ENCODE peak calls at places on chromosomes 3 and 15, in six cellular contexts. One of them, this sample, is unnamed.

GRCh38 chr3:18946524-18946923 is 201.8 kb upstream of the KCNH8 start:
- DNase-seq in astrocyte of the spinal cord: no peak
- DNase-seq in psoas muscle: no peak
- DNase-seq in upper lobe of left lung: no peak
- DNase-seq in upper lobe of right lung: no peak
- DNase-seq in brain microvascular endothelial cell: no peak
- DNase-seq in this sample: no peak

GRCh38 chr15:62059818-62060115 is 480 bp downstream of the VPS13C start:
- DNase-seq in upper lobe of left lung: no peak
- DNase-seq in astrocyte of the spinal cord: peak
- DNase-seq in brain microvascular endothelial cell: peak
- DNase-seq in psoas muscle: peak
- DNase-seq in upper lobe of right lung: peak
- DNase-seq in this sample: peak

GRCh38 chr15:58474741-58475323 is 43.0 kb downstream of the LIPC start:
- DNase-seq in psoas muscle: no peak
- DNase-seq in astrocyte of the spinal cord: no peak
- DNase-seq in upper lobe of left lung: no peak
- DNase-seq in brain microvascular endothelial cell: no peak
- DNase-seq in upper lobe of right lung: peak
- DNase-seq in this sample: no peak

GRCh38 chr3:195808741-195809290 is 2.9 kb downstream of the MUC4 start:
- DNase-seq in upper lobe of right lung: no peak
- DNase-seq in astrocyte of the spinal cord: no peak
- DNase-seq in upper lobe of left lung: no peak
- DNase-seq in brain microvascular endothelial cell: no peak
- DNase-seq in psoas muscle: no peak
- DNase-seq in this sample: no peak

GRCh38 chr15:34049096-34049495 is 10.1 kb upstream of the AVEN start:
- DNase-seq in upper lobe of left lung: no peak
- DNase-seq in upper lobe of right lung: no peak
- DNase-seq in astrocyte of the spinal cord: peak
- DNase-seq in psoas muscle: no peak
- DNase-seq in brain microvascular endothelial cell: peak
- DNase-seq in this sample: peak

GRCh38 chr3:13890377-13891016 is 10.6 kb upstream of the WNT7A start:
- DNase-seq in upper lobe of right lung: peak
- DNase-seq in psoas muscle: peak
- DNase-seq in astrocyte of the spinal cord: no peak
- DNase-seq in upper lobe of left lung: peak
- DNase-seq in brain microvascular endothelial cell: no peak
- DNase-seq in this sample: no peak

GRCh38 chr3:194584435-194584776 is 48.8 kb downstream of the TMEM44 start:
- DNase-seq in psoas muscle: no peak
- DNase-seq in brain microvascular endothelial cell: no peak
- DNase-seq in upper lobe of right lung: no peak
- DNase-seq in upper lobe of left lung: no peak
- DNase-seq in astrocyte of the spinal cord: no peak
- DNase-seq in this sample: peak

GRCh38 chr3:157104521-157104920 is 55.4 kb downstream of the CCNL1 start:
- DNase-seq in brain microvascular endothelial cell: no peak
- DNase-seq in upper lobe of left lung: no peak
- DNase-seq in astrocyte of the spinal cord: no peak
- DNase-seq in psoas muscle: no peak
- DNase-seq in upper lobe of right lung: no peak
- DNase-seq in this sample: no peak

GRCh38 chr15:76198456-76199105 is 112.7 kb downstream of the ETFA start:
- DNase-seq in upper lobe of left lung: no peak
- DNase-seq in upper lobe of right lung: peak
- DNase-seq in brain microvascular endothelial cell: no peak
- DNase-seq in psoas muscle: no peak
- DNase-seq in astrocyte of the spinal cord: no peak
- DNase-seq in this sample: no peak

DNA sequence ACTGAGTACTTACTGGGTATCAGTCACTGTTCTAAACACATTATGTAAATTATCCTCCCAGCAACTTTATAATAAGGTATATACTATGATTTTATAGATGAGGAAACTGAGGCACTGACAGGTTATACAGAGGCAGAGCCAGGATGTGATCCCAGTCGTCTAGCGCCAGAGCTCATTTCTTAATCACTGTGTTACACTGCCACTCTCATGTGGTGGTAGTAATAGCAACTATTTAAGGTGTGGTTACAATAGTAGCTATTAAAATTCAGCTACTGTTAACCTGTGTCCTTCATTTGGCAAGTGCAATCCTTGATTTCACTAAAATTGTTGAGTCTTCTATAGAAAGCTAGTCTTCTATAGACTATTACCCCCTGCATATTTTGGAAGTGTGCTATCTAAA is 43.1 kb upstream of the TRPC1 start:
- DNase-seq in upper lobe of right lung: no peak
- DNase-seq in brain microvascular endothelial cell: no peak
- DNase-seq in astrocyte of the spinal cord: no peak
- DNase-seq in upper lobe of left lung: no peak
- DNase-seq in psoas muscle: no peak
- DNase-seq in this sample: peak
- TF ChIP-seq CTCF in upper lobe of right lung: no peak
- TF ChIP-seq CTCF in brain microvascular endothelial cell: no peak
- TF ChIP-seq CTCF in astrocyte of the spinal cord: no peak
- TF ChIP-seq CTCF in upper lobe of left lung: no peak
- TF ChIP-seq CTCF in psoas muscle: no peak
- TF ChIP-seq CTCF in this sample: no peak

GRCh38 chr3:12506201-12506600 is 21.9 kb downstream of the TSEN2 start:
- DNase-seq in upper lobe of right lung: no peak
- DNase-seq in psoas muscle: no peak
- DNase-seq in astrocyte of the spinal cord: no peak
- DNase-seq in upper lobe of left lung: no peak
- DNase-seq in brain microvascular endothelial cell: no peak
- DNase-seq in this sample: no peak

GRCh38 chr3:12507871-12508281 is 23.6 kb downstream of the TSEN2 start:
- DNase-seq in astrocyte of the spinal cord: peak
- DNase-seq in brain microvascular endothelial cell: peak
- DNase-seq in upper lobe of left lung: no peak
- DNase-seq in psoas muscle: peak
- DNase-seq in upper lobe of right lung: no peak
- DNase-seq in this sample: peak

GRCh38 chr3:12512534-12513101 is 28.3 kb downstream of the TSEN2 start:
- DNase-seq in upper lobe of left lung: no peak
- DNase-seq in psoas muscle: no peak
- DNase-seq in brain microvascular endothelial cell: no peak
- DNase-seq in upper lobe of right lung: no peak
- DNase-seq in astrocyte of the spinal cord: no peak
- DNase-seq in this sample: no peak

GRCh38 chr3:12509466-12509865 is 25.2 kb downstream of the TSEN2 start:
- DNase-seq in upper lobe of right lung: no peak
- DNase-seq in upper lobe of left lung: no peak
- DNase-seq in brain microvascular endothelial cell: no peak
- DNase-seq in psoas muscle: no peak
- DNase-seq in astrocyte of the spinal cord: no peak
- DNase-seq in this sample: no peak

GRCh38 chr3:12508316-12508715 is 24.0 kb downstream of the TSEN2 start:
- DNase-seq in upper lobe of left lung: no peak
- DNase-seq in astrocyte of the spinal cord: peak
- DNase-seq in upper lobe of right lung: no peak
- DNase-seq in psoas muscle: peak
- DNase-seq in brain microvascular endothelial cell: peak
- DNase-seq in this sample: peak
- H3K4me3 ChIP-seq in upper lobe of left lung: no peak
- H3K4me3 ChIP-seq in astrocyte of the spinal cord: no peak
- H3K4me3 ChIP-seq in upper lobe of right lung: no peak
- H3K4me3 ChIP-seq in psoas muscle: no peak
- H3K4me3 ChIP-seq in brain microvascular endothelial cell: peak
- H3K4me3 ChIP-seq in this sample: peak

DNA sequence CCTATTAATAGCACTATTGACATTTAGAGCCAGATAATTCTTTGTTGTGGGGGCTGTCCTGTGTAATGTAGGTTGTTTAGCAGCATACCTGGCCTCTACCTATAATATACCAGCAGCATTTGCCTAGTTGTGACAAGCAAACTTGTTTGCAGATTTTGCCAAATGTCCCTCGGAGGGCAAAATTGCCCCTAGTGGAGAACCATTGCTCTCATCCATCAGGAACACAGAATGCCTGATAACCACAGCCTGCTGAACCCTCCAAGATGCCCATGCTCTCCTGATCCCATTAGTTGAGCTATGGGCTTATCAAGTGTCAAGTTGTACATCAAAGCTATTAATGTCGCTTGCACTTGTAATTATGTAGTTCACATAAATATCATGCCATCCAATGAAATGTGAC is 15.0 kb upstream of the KBTBD8 start:
- DNase-seq in upper lobe of left lung: no peak
- DNase-seq in astrocyte of the spinal cord: no peak
- DNase-seq in psoas muscle: no peak
- DNase-seq in upper lobe of right lung: no peak
- DNase-seq in brain microvascular endothelial cell: no peak
- DNase-seq in this sample: no peak
- TF ChIP-seq CTCF in upper lobe of left lung: no peak
- TF ChIP-seq CTCF in astrocyte of the spinal cord: no peak
- TF ChIP-seq CTCF in psoas muscle: no peak
- TF ChIP-seq CTCF in upper lobe of right lung: no peak
- TF ChIP-seq CTCF in brain microvascular endothelial cell: peak
- TF ChIP-seq CTCF in this sample: peak

GRCh38 chr3:146638718-146639117 is 33.6 kb upstream of the PLSCR5 start:
- DNase-seq in upper lobe of right lung: no peak
- DNase-seq in astrocyte of the spinal cord: no peak
- DNase-seq in psoas muscle: no peak
- DNase-seq in brain microvascular endothelial cell: no peak
- DNase-seq in upper lobe of left lung: no peak
- DNase-seq in this sample: peak
- H3K4me3 ChIP-seq in upper lobe of right lung: no peak
- H3K4me3 ChIP-seq in astrocyte of the spinal cord: no peak
- H3K4me3 ChIP-seq in psoas muscle: no peak
- H3K4me3 ChIP-seq in brain microvascular endothelial cell: no peak
- H3K4me3 ChIP-seq in upper lobe of left lung: no peak
- H3K4me3 ChIP-seq in this sample: no peak

GRCh38 chr15:70892002-70892911 is at the start of the genes LRRC49 and THAP10:
- DNase-seq in psoas muscle: peak
- DNase-seq in upper lobe of right lung: peak
- DNase-seq in astrocyte of the spinal cord: peak
- DNase-seq in upper lobe of left lung: peak
- DNase-seq in brain microvascular endothelial cell: peak
- DNase-seq in this sample: peak
- TF ChIP-seq CTCF in psoas muscle: no peak
- TF ChIP-seq CTCF in upper lobe of right lung: no peak
- TF ChIP-seq CTCF in astrocyte of the spinal cord: no peak
- TF ChIP-seq CTCF in upper lobe of left lung: no peak
- TF ChIP-seq CTCF in brain microvascular endothelial cell: no peak
- TF ChIP-seq CTCF in this sample: no peak

GRCh38 chr3:182139627-182140357 is 428.1 kb downstream of the SOX2 start:
- DNase-seq in psoas muscle: no peak
- DNase-seq in astrocyte of the spinal cord: no peak
- DNase-seq in upper lobe of left lung: no peak
- DNase-seq in brain microvascular endothelial cell: no peak
- DNase-seq in upper lobe of right lung: no peak
- DNase-seq in this sample: no peak

GRCh38 chr3:182136008-182136910 is 424.5 kb downstream of the SOX2 start:
- DNase-seq in astrocyte of the spinal cord: no peak
- DNase-seq in upper lobe of right lung: no peak
- DNase-seq in upper lobe of left lung: no peak
- DNase-seq in psoas muscle: no peak
- DNase-seq in brain microvascular endothelial cell: no peak
- DNase-seq in this sample: no peak

GRCh38 chr3:182142928-182143327 is 431.2 kb downstream of the SOX2 start:
- DNase-seq in upper lobe of right lung: no peak
- DNase-seq in astrocyte of the spinal cord: no peak
- DNase-seq in brain microvascular endothelial cell: no peak
- DNase-seq in psoas muscle: no peak
- DNase-seq in upper lobe of left lung: no peak
- DNase-seq in this sample: no peak

GRCh38 chr3:182135056-182135455 is 423.3 kb downstream of the SOX2 start:
- DNase-seq in upper lobe of right lung: no peak
- DNase-seq in psoas muscle: no peak
- DNase-seq in brain microvascular endothelial cell: no peak
- DNase-seq in upper lobe of left lung: no peak
- DNase-seq in astrocyte of the spinal cord: no peak
- DNase-seq in this sample: no peak

DNA sequence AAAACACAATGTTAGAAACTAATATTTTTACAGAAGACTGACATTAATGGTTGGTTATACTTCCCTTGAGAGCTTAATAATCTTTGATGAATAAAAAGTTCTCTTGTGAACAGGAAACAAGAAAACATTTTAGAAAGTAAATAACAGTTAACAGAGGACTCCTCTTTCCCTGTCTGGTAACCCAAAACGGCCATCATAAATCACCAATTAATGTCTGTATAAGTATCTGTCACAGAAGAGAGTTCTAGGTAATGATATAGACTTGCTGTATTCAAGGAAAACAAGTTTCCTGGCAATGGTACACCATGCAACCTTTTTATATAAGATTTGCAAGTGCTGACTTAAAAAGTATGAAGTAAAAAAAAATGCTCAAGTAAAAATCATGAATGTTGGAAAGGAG is 426.7 kb downstream of the SOX2 start:
- DNase-seq in upper lobe of right lung: no peak
- DNase-seq in brain microvascular endothelial cell: no peak
- DNase-seq in psoas muscle: no peak
- DNase-seq in astrocyte of the spinal cord: no peak
- DNase-seq in upper lobe of left lung: no peak
- DNase-seq in this sample: no peak
- H3K4me3 ChIP-seq in upper lobe of right lung: no peak
- H3K4me3 ChIP-seq in brain microvascular endothelial cell: no peak
- H3K4me3 ChIP-seq in psoas muscle: no peak
- H3K4me3 ChIP-seq in astrocyte of the spinal cord: no peak
- H3K4me3 ChIP-seq in upper lobe of left lung: no peak
- H3K4me3 ChIP-seq in this sample: no peak

DNA sequence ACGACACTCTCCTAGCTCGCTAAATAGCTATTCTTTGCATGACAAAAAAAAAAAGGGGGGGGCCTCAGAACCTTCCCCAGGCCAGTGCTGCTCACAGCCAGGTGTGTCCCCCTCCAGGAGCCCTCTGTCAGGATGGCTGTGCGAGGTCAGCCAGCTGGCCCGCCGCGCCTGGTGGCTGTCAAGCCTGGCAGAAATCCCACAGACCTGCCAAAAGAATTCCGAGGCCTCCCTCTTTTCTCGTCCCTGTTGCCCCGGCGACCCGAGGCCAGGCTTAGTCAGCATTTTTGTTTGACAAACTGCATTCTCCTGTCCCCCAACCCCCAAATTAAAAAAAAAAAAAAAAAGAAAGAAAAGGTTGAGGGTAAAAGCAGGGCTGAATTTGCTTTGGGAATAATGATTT is 61.9 kb downstream of the TM4SF4 start:
- DNase-seq in brain microvascular endothelial cell: peak
- DNase-seq in astrocyte of the spinal cord: peak
- DNase-seq in upper lobe of left lung: peak
- DNase-seq in psoas muscle: peak
- DNase-seq in upper lobe of right lung: peak
- DNase-seq in this sample: peak
- TF ChIP-seq CTCF in brain microvascular endothelial cell: no peak
- TF ChIP-seq CTCF in astrocyte of the spinal cord: no peak
- TF ChIP-seq CTCF in upper lobe of left lung: no peak
- TF ChIP-seq CTCF in psoas muscle: no peak
- TF ChIP-seq CTCF in upper lobe of right lung: no peak
- TF ChIP-seq CTCF in this sample: no peak